ENCODE peak calls at places on chromosomes 4 and X, in five cellular contexts. A, K, S, L and G are unnamed samples. For H3K4me1 and H3K9me3, the result is how much of the 10 kb centered on the place peaks cover.

GRCh38 chr4:185716008-185716976 is 95.7 kb downstream of the SORBS2 start:
- DNase-seq in A (peak), S (no peak), L (no peak), K (no peak), G (no peak)

GRCh38 chr4:5218376-5219069 is 167.2 kb downstream of the STK32B start:
- DNase-seq in A (no peak), L (no peak), S (no peak), K (no peak), G (no peak)

GRCh38 chrX:115437841-115438240 is 123.1 kb upstream of the PLS3 start:
- DNase-seq in A (no peak), S (no peak), K (no peak), L (no peak), G (no peak)

GRCh38 chrX:30637874-30638793 is 15.1 kb upstream of the GK start:
- DNase-seq in A (no peak), K (no peak), S (no peak), L (no peak), G (no peak)

GRCh38 chr4:80732010-80732409 is 298.5 kb upstream of the BMP3 start:
- DNase-seq in K (no peak), A (no peak), L (no peak), S (no peak), G (no peak)

GRCh38 chrX:119960639-119961038 is 17.1 kb upstream of the NKAP start:
- DNase-seq in K (no peak), A (no peak), S (no peak), L (no peak), G (no peak)

GRCh38 chrX:153863251-153863991 is 22.6 kb downstream of the L1CAM start:
- DNase-seq in A (no peak), L (no peak), K (no peak), S (no peak), G (no peak)

GRCh38 chr4:84956014-84956413 is 10.5 kb downstream of the WDFY3 start:
- DNase-seq in S (no peak), L (no peak), A (no peak), K (no peak), G (peak)

GRCh38 chr4:108556588-108557200 is 63.7 kb upstream of the RPL34 start:
- DNase-seq in S (no peak), K (no peak), A (no peak), L (no peak), G (no peak)

GRCh38 chrX:41276661-41277506 is 57.1 kb upstream of the DDX3X start:
- DNase-seq in S (no peak), L (no peak), K (no peak), A (no peak), G (no peak)

GRCh38 chr4:7524841-7525240 is 90.1 kb upstream of the PSAPL1 start:
- DNase-seq in A (no peak), K (no peak), S (no peak), L (no peak), G (no peak)

GRCh38 chr4:83340692-83341343 is 6.2 kb upstream of the HPSE start:
- DNase-seq in K (no peak), S (no peak), A (no peak), L (no peak), G (no peak)

GRCh38 chrX:115192244-115192700 is 3.1 kb downstream of the RBMXL3 start:
- DNase-seq in A (no peak), S (no peak), L (no peak), K (no peak), G (no peak)

GRCh38 chrX:9526965-9527364 is 62.1 kb downstream of the TBL1X start:
- DNase-seq in K (no peak), L (no peak), S (no peak), A (no peak), G (no peak)
- H3K4me1 ChIP-seq in K (under half), L (under half), S (under half), A (under half), G (half or more)

GRCh38 chrX:9393571-9393970 is 71.3 kb upstream of the TBL1X start:
- DNase-seq in K (no peak), A (no peak), S (no peak), L (no peak), G (no peak)
- H3K9me3 ChIP-seq in K (under half), A (under half), S (under half), L (under half), G (under half)

DNA sequence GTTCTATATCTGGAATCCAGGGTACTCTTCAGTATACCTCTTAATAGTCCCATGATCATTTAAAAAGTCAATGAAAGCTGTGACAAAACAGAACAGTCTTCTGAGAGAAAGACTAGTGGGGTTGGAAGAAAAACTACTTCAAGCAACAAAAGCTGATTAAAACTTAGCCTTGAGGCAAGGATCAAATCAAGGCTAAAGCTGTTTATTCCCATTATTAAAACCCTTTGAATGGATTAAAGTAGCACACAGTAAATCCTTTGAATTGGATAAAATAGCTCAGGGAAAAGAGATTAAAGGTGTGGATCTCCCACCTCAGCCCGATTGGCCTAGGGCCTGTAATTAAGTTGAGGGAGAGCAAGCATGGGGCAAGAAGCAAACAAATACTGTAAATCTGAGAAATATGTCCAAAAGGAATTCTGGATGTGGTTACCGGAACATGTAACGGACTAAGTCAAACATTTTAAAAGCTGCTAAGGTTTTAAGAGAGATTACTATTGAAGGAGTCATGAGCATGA is 257.4 kb upstream of the NEIL3 start:
- DNase-seq in K (no peak), A (no peak), L (no peak), S (no peak), G (no peak)
- TF ChIP-seq CTCF in K (no peak), A (no peak), L (no peak), S (no peak), G (no peak)

DNA sequence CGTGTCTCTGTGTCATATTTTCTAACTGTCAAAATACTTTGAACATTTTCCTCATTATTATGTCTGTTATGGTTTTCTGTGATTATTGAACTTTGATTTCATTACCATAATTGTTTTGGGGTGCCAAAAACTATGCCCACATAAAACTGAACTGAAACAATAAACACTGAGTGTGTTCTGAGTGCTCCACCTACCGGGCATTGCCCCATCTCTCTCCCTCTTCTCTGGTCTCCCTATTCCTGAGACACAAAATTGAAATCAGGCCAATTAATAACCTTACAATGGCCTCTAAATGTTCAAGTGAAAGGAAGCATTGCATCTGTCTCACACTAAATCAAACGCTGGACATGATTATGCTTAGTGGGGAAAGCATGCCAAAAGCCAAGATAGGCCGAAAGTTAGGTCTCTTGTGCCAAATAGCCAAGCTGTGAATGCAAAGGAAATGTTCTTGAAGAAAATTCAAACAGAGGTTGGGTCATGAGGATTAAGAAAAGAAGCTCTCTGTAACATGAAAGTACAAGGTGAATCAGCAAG is 972.3 kb downstream of the PCDH7 start:
- DNase-seq in L (no peak), K (no peak), S (peak), A (no peak), G (peak)
- H3K4me1 ChIP-seq in L (under half), K (under half), S (under half), A (under half), G (under half)

DNA sequence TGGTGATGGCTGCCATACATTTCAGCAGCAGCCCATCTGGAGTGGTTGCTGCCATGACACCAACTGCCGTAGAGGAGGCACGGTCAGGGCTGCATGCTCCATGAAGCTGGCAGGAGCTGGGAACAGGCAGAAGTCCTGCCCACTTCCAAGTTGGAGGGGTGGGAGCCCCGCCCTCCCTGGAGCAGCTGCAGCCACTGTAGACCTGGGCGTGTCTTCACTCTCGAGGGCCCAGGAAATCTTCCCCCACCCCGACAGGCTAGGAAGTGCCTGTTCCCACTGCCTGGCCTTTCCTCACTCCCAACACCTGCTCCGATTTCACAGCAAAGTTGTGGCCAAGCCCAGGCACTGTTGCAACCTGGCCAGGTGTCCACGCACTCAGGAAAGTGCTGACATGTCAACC is 42.3 kb downstream of the NALF2 start:
- DNase-seq in L (no peak), K (no peak), S (no peak), A (no peak), G (no peak)
- H3K9me3 ChIP-seq in L (under half), K (under half), S (under half), A (under half), G (under half)